ENCODE peak calls at places on chromosomes 13 and 19, in four cellular contexts. B is cardiac muscle cell, P is NCI-H1105 treated with DMSO at 0.1 percent for 48 hours, F is GDM1. C is an unnamed sample.

GRCh38 chr19:4676955-4677731 is 7.0 kb upstream of the MYDGF start:
- DNase-seq in B (peak), P (peak), F (no peak), C (no peak)

GRCh38 chr13:23547000-23547590 is 23.1 kb upstream of the TNFRSF19 start:
- DNase-seq in B (no peak), P (no peak), F (no peak), C (no peak)

GRCh38 chr19:15464394-15465385 is at the start of gene RASAL3:
- DNase-seq in B (no peak), P (no peak), F (peak), C (peak)

GRCh38 chr19:30078381-30078910 is 136.4 kb downstream of the URI1 start:
- DNase-seq in B (no peak), P (no peak), F (no peak), C (peak)

GRCh38 chr13:85772379-85772778 is 26.8 kb downstream of the SLITRK6 start:
- DNase-seq in B (no peak), P (no peak), F (no peak), C (no peak)

GRCh38 chr13:112931028-112931934 is 37.7 kb upstream of the MCF2L start:
- DNase-seq in B (peak), P (peak), F (no peak), C (no peak)

GRCh38 chr19:17703823-17704463 is 15.3 kb upstream of the MAP1S start:
- DNase-seq in B (peak), P (no peak), F (peak), C (peak)

GRCh38 chr13:30870916-30871712 is 35.0 kb upstream of the MEDAG start:
- DNase-seq in B (no peak), P (no peak), F (no peak), C (no peak)

GRCh38 chr19:48770223-48770622 is 14.9 kb downstream of the FGF21 start:
- DNase-seq in B (no peak), P (no peak), F (no peak), C (no peak)

GRCh38 chr19:58575183-58576041 is 2.3 kb upstream of the MZF1 start:
- DNase-seq in B (peak), P (no peak), F (no peak), C (peak)

GRCh38 chr13:74046461-74046860 is 87.7 kb downstream of the KLF12 start:
- DNase-seq in B (no peak), P (no peak), F (no peak), C (no peak)

GRCh38 chr19:16325161-16325527 is 518 bp downstream of the KLF2 start:
- DNase-seq in B (peak), P (no peak), F (no peak), C (peak)

GRCh38 chr19:42068756-42069571 is 1.0 kb downstream of the GRIK5 start:
- DNase-seq in B (no peak), P (no peak), F (no peak), C (no peak)

GRCh38 chr13:41244555-41244954 is 18.8 kb downstream of the MTRF1 start:
- DNase-seq in B (peak), P (no peak), F (no peak), C (no peak)

GRCh38 chr13:66329988-66330429 is 900.1 kb downstream of the PCDH9 start:
- DNase-seq in B (no peak), P (no peak), F (no peak), C (no peak)

GRCh38 chr13:37752156-37752555 is 117.4 kb downstream of the TRPC4 start:
- DNase-seq in B (no peak), P (no peak), F (no peak), C (no peak)

GRCh38 chr13:110440946-110441731 is 120.4 kb downstream of the RAB20 start:
- DNase-seq in B (no peak), P (no peak), F (no peak), C (no peak)

C was measured in spleen.